ENCODE peak calls at places on chromosomes 2 and 18, in seven cellular contexts. One of them, this sample, is unnamed.

GRCh38 chr18:58186258-58186948 is 142.4 kb downstream of the NEDD4L start:
- DNase-seq in Panc1: peak
- DNase-seq in tibial artery: no peak
- DNase-seq in astrocyte of the spinal cord: peak
- DNase-seq in Peyer's patch: no peak
- DNase-seq in glutamatergic neuron: no peak
- DNase-seq in foreskin keratinocyte: peak
- DNase-seq in this sample: no peak

GRCh38 chr2:221502270-221502973 is 69.7 kb downstream of the EPHA4 start:
- DNase-seq in Panc1: no peak
- DNase-seq in tibial artery: no peak
- DNase-seq in astrocyte of the spinal cord: peak
- DNase-seq in Peyer's patch: no peak
- DNase-seq in glutamatergic neuron: no peak
- DNase-seq in foreskin keratinocyte: peak
- DNase-seq in this sample: no peak

GRCh38 chr2:164764474-164764873 is 77.1 kb downstream of the COBLL1 start:
- DNase-seq in Panc1: no peak
- DNase-seq in tibial artery: no peak
- DNase-seq in astrocyte of the spinal cord: no peak
- DNase-seq in Peyer's patch: no peak
- DNase-seq in glutamatergic neuron: no peak
- DNase-seq in foreskin keratinocyte: no peak
- DNase-seq in this sample: no peak

GRCh38 chr2:15748736-15749323 is 157.2 kb downstream of the DDX1 start:
- DNase-seq in Panc1: no peak
- DNase-seq in tibial artery: no peak
- DNase-seq in astrocyte of the spinal cord: no peak
- DNase-seq in Peyer's patch: no peak
- DNase-seq in glutamatergic neuron: peak
- DNase-seq in foreskin keratinocyte: peak
- DNase-seq in this sample: no peak

GRCh38 chr18:28581503-28582169 is 404.7 kb upstream of the CDH2 start:
- DNase-seq in Panc1: no peak
- DNase-seq in tibial artery: no peak
- DNase-seq in astrocyte of the spinal cord: peak
- DNase-seq in Peyer's patch: no peak
- DNase-seq in glutamatergic neuron: no peak
- DNase-seq in foreskin keratinocyte: no peak
- DNase-seq in this sample: no peak

GRCh38 chr2:189350515-189351209 is 90.6 kb upstream of the WDR75 start:
- DNase-seq in Panc1: no peak
- DNase-seq in tibial artery: peak
- DNase-seq in astrocyte of the spinal cord: peak
- DNase-seq in Peyer's patch: no peak
- DNase-seq in glutamatergic neuron: no peak
- DNase-seq in foreskin keratinocyte: no peak
- DNase-seq in this sample: no peak

GRCh38 chr2:17483496-17483895 is 34.7 kb downstream of the RAD51AP2 start:
- DNase-seq in Panc1: no peak
- DNase-seq in tibial artery: no peak
- DNase-seq in astrocyte of the spinal cord: no peak
- DNase-seq in Peyer's patch: no peak
- DNase-seq in glutamatergic neuron: no peak
- DNase-seq in foreskin keratinocyte: no peak
- DNase-seq in this sample: no peak

GRCh38 chr18:62164855-62165487 is 21.9 kb downstream of the PIGN start:
- DNase-seq in Panc1: no peak
- DNase-seq in tibial artery: no peak
- DNase-seq in astrocyte of the spinal cord: no peak
- DNase-seq in Peyer's patch: no peak
- DNase-seq in glutamatergic neuron: no peak
- DNase-seq in foreskin keratinocyte: no peak
- DNase-seq in this sample: no peak

GRCh38 chr2:149858916-149859634 is 271.5 kb upstream of the MMADHC start:
- DNase-seq in Panc1: no peak
- DNase-seq in tibial artery: no peak
- DNase-seq in astrocyte of the spinal cord: peak
- DNase-seq in Peyer's patch: no peak
- DNase-seq in glutamatergic neuron: no peak
- DNase-seq in foreskin keratinocyte: peak
- DNase-seq in this sample: no peak

GRCh38 chr2:241867776-241868420 is 1.6 kb upstream of the RTP5 start:
- DNase-seq in Panc1: no peak
- DNase-seq in tibial artery: no peak
- DNase-seq in astrocyte of the spinal cord: no peak
- DNase-seq in Peyer's patch: no peak
- DNase-seq in glutamatergic neuron: peak
- DNase-seq in foreskin keratinocyte: no peak
- DNase-seq in this sample: no peak

GRCh38 chr2:181944164-181944913 is 41.3 kb upstream of the PPP1R1C start:
- DNase-seq in Panc1: no peak
- DNase-seq in tibial artery: no peak
- DNase-seq in astrocyte of the spinal cord: no peak
- DNase-seq in Peyer's patch: no peak
- DNase-seq in glutamatergic neuron: no peak
- DNase-seq in foreskin keratinocyte: no peak
- DNase-seq in this sample: no peak

GRCh38 chr18:59049726-59050660 is 89.7 kb upstream of the SEC11C start:
- DNase-seq in Panc1: no peak
- DNase-seq in tibial artery: no peak
- DNase-seq in astrocyte of the spinal cord: no peak
- DNase-seq in Peyer's patch: no peak
- DNase-seq in glutamatergic neuron: peak
- DNase-seq in foreskin keratinocyte: no peak
- DNase-seq in this sample: no peak

GRCh38 chr18:79598046-79598884 is 81.3 kb upstream of the CTDP1 start:
- DNase-seq in Panc1: no peak
- DNase-seq in tibial artery: no peak
- DNase-seq in astrocyte of the spinal cord: no peak
- DNase-seq in Peyer's patch: peak
- DNase-seq in glutamatergic neuron: peak
- DNase-seq in foreskin keratinocyte: no peak
- DNase-seq in this sample: no peak

GRCh38 chr2:75561566-75562512 is 1.1 kb upstream of the EVA1A start:
- DNase-seq in Panc1: no peak
- DNase-seq in tibial artery: no peak
- DNase-seq in astrocyte of the spinal cord: peak
- DNase-seq in Peyer's patch: no peak
- DNase-seq in glutamatergic neuron: no peak
- DNase-seq in foreskin keratinocyte: peak
- DNase-seq in this sample: no peak

GRCh38 chr18:11998182-11998581 is 16.9 kb downstream of the IMPA2 start:
- DNase-seq in Panc1: no peak
- DNase-seq in tibial artery: no peak
- DNase-seq in astrocyte of the spinal cord: no peak
- DNase-seq in Peyer's patch: no peak
- DNase-seq in glutamatergic neuron: no peak
- DNase-seq in foreskin keratinocyte: no peak
- DNase-seq in this sample: no peak

GRCh38 chr2:226483745-226484619 is 315.6 kb downstream of the IRS1 start:
- DNase-seq in Panc1: no peak
- DNase-seq in tibial artery: no peak
- DNase-seq in astrocyte of the spinal cord: peak
- DNase-seq in Peyer's patch: no peak
- DNase-seq in glutamatergic neuron: no peak
- DNase-seq in foreskin keratinocyte: peak
- DNase-seq in this sample: no peak

GRCh38 chr2:43848174-43848573 is 9.4 kb downstream of the ABCG8 start:
- DNase-seq in Panc1: peak
- DNase-seq in tibial artery: no peak
- DNase-seq in astrocyte of the spinal cord: no peak
- DNase-seq in Peyer's patch: no peak
- DNase-seq in glutamatergic neuron: no peak
- DNase-seq in foreskin keratinocyte: peak
- DNase-seq in this sample: no peak

GRCh38 chr2:227374158-227374557 is 4.9 kb downstream of the TM4SF20 start:
- DNase-seq in Panc1: no peak
- DNase-seq in tibial artery: no peak
- DNase-seq in astrocyte of the spinal cord: peak
- DNase-seq in Peyer's patch: no peak
- DNase-seq in glutamatergic neuron: no peak
- DNase-seq in foreskin keratinocyte: no peak
- DNase-seq in this sample: no peak

GRCh38 chr18:48949051-48949605 is 1.6 kb downstream of the SMAD7 start:
- DNase-seq in Panc1: no peak
- DNase-seq in tibial artery: peak
- DNase-seq in astrocyte of the spinal cord: no peak
- DNase-seq in Peyer's patch: peak
- DNase-seq in glutamatergic neuron: no peak
- DNase-seq in foreskin keratinocyte: no peak
- DNase-seq in this sample: no peak

GRCh38 chr2:66494708-66495107 is 59.8 kb downstream of the MEIS1 start:
- DNase-seq in Panc1: no peak
- DNase-seq in tibial artery: peak
- DNase-seq in astrocyte of the spinal cord: peak
- DNase-seq in Peyer's patch: no peak
- DNase-seq in glutamatergic neuron: no peak
- DNase-seq in foreskin keratinocyte: peak
- DNase-seq in this sample: no peak

GRCh38 chr18:35267809-35268208 is 22.2 kb downstream of the ZSCAN30 start:
- DNase-seq in Panc1: no peak
- DNase-seq in tibial artery: no peak
- DNase-seq in astrocyte of the spinal cord: no peak
- DNase-seq in Peyer's patch: peak
- DNase-seq in glutamatergic neuron: no peak
- DNase-seq in foreskin keratinocyte: no peak
- DNase-seq in this sample: no peak

GRCh38 chr2:71609441-71609840 is 156.1 kb downstream of the DYSF start:
- DNase-seq in Panc1: no peak
- DNase-seq in tibial artery: no peak
- DNase-seq in astrocyte of the spinal cord: no peak
- DNase-seq in Peyer's patch: peak
- DNase-seq in glutamatergic neuron: no peak
- DNase-seq in foreskin keratinocyte: peak
- DNase-seq in this sample: no peak

GRCh38 chr2:71611247-71611646 is 157.9 kb downstream of the DYSF start:
- DNase-seq in Panc1: no peak
- DNase-seq in tibial artery: no peak
- DNase-seq in astrocyte of the spinal cord: no peak
- DNase-seq in Peyer's patch: peak
- DNase-seq in glutamatergic neuron: no peak
- DNase-seq in foreskin keratinocyte: no peak
- DNase-seq in this sample: peak

GRCh38 chr2:71609029-71609428 is 155.7 kb downstream of the DYSF start:
- DNase-seq in Panc1: no peak
- DNase-seq in tibial artery: peak
- DNase-seq in astrocyte of the spinal cord: no peak
- DNase-seq in Peyer's patch: peak
- DNase-seq in glutamatergic neuron: peak
- DNase-seq in foreskin keratinocyte: peak
- DNase-seq in this sample: peak

GRCh38 chr2:71610671-71611070 is 157.3 kb downstream of the DYSF start:
- DNase-seq in Panc1: no peak
- DNase-seq in tibial artery: peak
- DNase-seq in astrocyte of the spinal cord: no peak
- DNase-seq in Peyer's patch: peak
- DNase-seq in glutamatergic neuron: no peak
- DNase-seq in foreskin keratinocyte: no peak
- DNase-seq in this sample: no peak

GRCh38 chr2:71609958-71610357 is 156.6 kb downstream of the DYSF start:
- DNase-seq in Panc1: peak
- DNase-seq in tibial artery: no peak
- DNase-seq in astrocyte of the spinal cord: peak
- DNase-seq in Peyer's patch: no peak
- DNase-seq in glutamatergic neuron: no peak
- DNase-seq in foreskin keratinocyte: peak
- DNase-seq in this sample: no peak
- TF ChIP-seq CTCF in Panc1: no peak
- TF ChIP-seq CTCF in tibial artery: peak
- TF ChIP-seq CTCF in astrocyte of the spinal cord: peak
- TF ChIP-seq CTCF in Peyer's patch: peak
- TF ChIP-seq CTCF in glutamatergic neuron: no peak
- TF ChIP-seq CTCF in foreskin keratinocyte: peak
- TF ChIP-seq CTCF in this sample: no peak

GRCh38 chr2:113712941-113713340 is 43.5 kb downstream of the SLC35F5 start:
- DNase-seq in Panc1: no peak
- DNase-seq in tibial artery: no peak
- DNase-seq in astrocyte of the spinal cord: no peak
- DNase-seq in Peyer's patch: no peak
- DNase-seq in glutamatergic neuron: no peak
- DNase-seq in foreskin keratinocyte: no peak
- DNase-seq in this sample: no peak
- TF ChIP-seq CTCF in Panc1: no peak
- TF ChIP-seq CTCF in tibial artery: no peak
- TF ChIP-seq CTCF in astrocyte of the spinal cord: no peak
- TF ChIP-seq CTCF in Peyer's patch: no peak
- TF ChIP-seq CTCF in glutamatergic neuron: no peak
- TF ChIP-seq CTCF in foreskin keratinocyte: no peak
- TF ChIP-seq CTCF in this sample: no peak

GRCh38 chr2:45027051-45027450 is 17.8 kb upstream of the SIX2 start:
- DNase-seq in Panc1: no peak
- DNase-seq in tibial artery: no peak
- DNase-seq in astrocyte of the spinal cord: no peak
- DNase-seq in Peyer's patch: no peak
- DNase-seq in glutamatergic neuron: no peak
- DNase-seq in foreskin keratinocyte: no peak
- DNase-seq in this sample: no peak

GRCh38 chr2:45028276-45028675 is 19.0 kb upstream of the SIX2 start:
- DNase-seq in Panc1: no peak
- DNase-seq in tibial artery: no peak
- DNase-seq in astrocyte of the spinal cord: no peak
- DNase-seq in Peyer's patch: no peak
- DNase-seq in glutamatergic neuron: no peak
- DNase-seq in foreskin keratinocyte: no peak
- DNase-seq in this sample: no peak

GRCh38 chr2:45020439-45020838 is 11.2 kb upstream of the SIX2 start:
- DNase-seq in Panc1: no peak
- DNase-seq in tibial artery: no peak
- DNase-seq in astrocyte of the spinal cord: no peak
- DNase-seq in Peyer's patch: no peak
- DNase-seq in glutamatergic neuron: no peak
- DNase-seq in foreskin keratinocyte: no peak
- DNase-seq in this sample: no peak

GRCh38 chr2:45029215-45029614 is 20.0 kb upstream of the SIX2 start:
- DNase-seq in Panc1: no peak
- DNase-seq in tibial artery: no peak
- DNase-seq in astrocyte of the spinal cord: no peak
- DNase-seq in Peyer's patch: no peak
- DNase-seq in glutamatergic neuron: peak
- DNase-seq in foreskin keratinocyte: no peak
- DNase-seq in this sample: no peak

GRCh38 chr2:45024600-45025291 is 15.5 kb upstream of the SIX2 start:
- DNase-seq in Panc1: peak
- DNase-seq in tibial artery: peak
- DNase-seq in astrocyte of the spinal cord: peak
- DNase-seq in Peyer's patch: no peak
- DNase-seq in glutamatergic neuron: no peak
- DNase-seq in foreskin keratinocyte: peak
- DNase-seq in this sample: no peak
- TF ChIP-seq CTCF in Panc1: peak
- TF ChIP-seq CTCF in tibial artery: peak
- TF ChIP-seq CTCF in astrocyte of the spinal cord: peak
- TF ChIP-seq CTCF in Peyer's patch: no peak
- TF ChIP-seq CTCF in glutamatergic neuron: no peak
- TF ChIP-seq CTCF in foreskin keratinocyte: peak
- TF ChIP-seq CTCF in this sample: no peak

DNA sequence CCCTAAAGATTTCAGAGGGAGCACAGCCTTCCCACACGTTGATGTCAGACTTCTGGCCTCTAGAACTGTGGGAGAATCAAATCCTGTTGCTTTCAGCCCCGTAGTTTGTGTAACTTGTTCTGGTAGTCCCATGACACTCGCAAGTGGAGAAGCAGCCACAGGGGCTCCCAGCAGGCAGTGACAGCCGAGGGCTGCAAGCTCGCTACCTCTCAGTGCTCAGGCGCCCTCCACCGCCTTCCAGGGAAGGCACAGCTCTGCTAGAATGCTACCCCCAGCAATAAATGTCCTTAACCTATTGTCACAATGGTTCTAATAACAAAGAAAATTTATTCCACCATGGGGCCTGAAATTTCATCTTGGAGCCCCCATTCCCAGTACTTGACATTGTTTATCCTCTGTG is 143.1 kb upstream of the ZNF236 start:
- DNase-seq in Panc1: no peak
- DNase-seq in tibial artery: no peak
- DNase-seq in astrocyte of the spinal cord: no peak
- DNase-seq in Peyer's patch: peak
- DNase-seq in glutamatergic neuron: peak
- DNase-seq in foreskin keratinocyte: no peak
- DNase-seq in this sample: no peak
- TF ChIP-seq CTCF in Panc1: no peak
- TF ChIP-seq CTCF in tibial artery: no peak
- TF ChIP-seq CTCF in astrocyte of the spinal cord: no peak
- TF ChIP-seq CTCF in Peyer's patch: no peak
- TF ChIP-seq CTCF in glutamatergic neuron: no peak
- TF ChIP-seq CTCF in foreskin keratinocyte: no peak
- TF ChIP-seq CTCF in this sample: no peak